ENCODE peak calls at places on chromosomes 1 and 21, in four cellular contexts. J is left ventricle myocardium inferior, U is pancreas, C is tibial artery. F is an unnamed sample.

GRCh38 chr1:183323849-183324683 is 94.1 kb downstream of the NMNAT2 start:
- DNase-seq in J (no peak), U (no peak), C (no peak), F (no peak)

GRCh38 chr1:208225954-208226937 is 17.9 kb downstream of the PLXNA2 start:
- DNase-seq in J (no peak), U (no peak), C (no peak), F (no peak)

GRCh38 chr1:61334718-61335589 is 252.6 kb downstream of the NFIA start:
- DNase-seq in U (peak; percentile 21), J (peak; percentile 57), C (peak; percentile 71), F (no peak)

GRCh38 chr1:199857516-199857915 is 170.0 kb upstream of the NR5A2 start:
- DNase-seq in U (no peak), J (no peak), C (no peak), F (no peak)

GRCh38 chr21:16196521-16197208 is 466.9 kb downstream of the USP25 start:
- DNase-seq in C (no peak), J (no peak), U (no peak), F (no peak)

GRCh38 chr1:17121881-17122280 is 2.6 kb upstream of the PADI2 start:
- DNase-seq in U (no peak), C (no peak), J (no peak), F (no peak)

GRCh38 chr1:2132222-2133038 is 62.1 kb downstream of the FAAP20 start:
- DNase-seq in J (peak; percentile 30), U (no peak), C (no peak), F (no peak)

GRCh38 chr1:110176299-110176956 is 26.1 kb downstream of the SLC6A17 start:
- DNase-seq in C (no peak), U (peak; percentile 59), J (peak; percentile 59), F (peak; percentile 64)

GRCh38 chr1:39105841-39106765 is 80.0 kb downstream of the NDUFS5 start:
- DNase-seq in J (peak; percentile 48), C (peak; percentile 51), U (peak; percentile 78), F (peak; percentile 36)

GRCh38 chr1:71919812-71920509 is 362.4 kb downstream of the NEGR1 start:
- DNase-seq in C (no peak), U (no peak), J (no peak), F (no peak)

GRCh38 chr1:100834779-100835645 is 59.6 kb downstream of the EXTL2 start:
- DNase-seq in U (no peak), J (no peak), C (no peak), F (no peak)

GRCh38 chr1:154534263-154534844 is 24.1 kb downstream of the UBE2Q1 start:
- DNase-seq in U (peak; percentile 73), C (no peak), J (no peak), F (no peak)

GRCh38 chr1:239197871-239198270 is 188.5 kb upstream of the CHRM3 start:
- DNase-seq in J (no peak), C (no peak), U (no peak), F (no peak)

GRCh38 chr1:202107801-202108731 is 14.7 kb upstream of the GPR37L1 start:
- DNase-seq in U (peak; percentile 94), C (no peak), J (peak; percentile 61), F (no peak)

GRCh38 chr21:42524341-42525227 is 10.9 kb downstream of the SLC37A1 start:
- DNase-seq in U (peak; percentile 45), C (peak; percentile 69), J (peak; percentile 61), F (peak; percentile 74)

GRCh38 chr1:36257375-36257767 is 33.1 kb downstream of the THRAP3 start:
- DNase-seq in U (no peak), J (no peak), C (no peak), F (no peak)

GRCh38 chr1:48208251-48208650 is 14.3 kb upstream of the SLC5A9 start:
- DNase-seq in J (no peak), U (no peak), C (no peak), F (no peak)

GRCh38 chr1:229642970-229643369 is 16.9 kb downstream of the URB2 start:
- DNase-seq in C (no peak), U (no peak), J (no peak), F (no peak)

GRCh38 chr1:211822677-211823426 is 7.7 kb downstream of the LPGAT1 start:
- DNase-seq in J (no peak), U (no peak), C (no peak), F (no peak)

GRCh38 chr1:54310439-54311328 is 95.5 kb downstream of the SSBP3 start:
- DNase-seq in C (no peak), U (peak; percentile 46), J (peak; percentile 49), F (no peak)

GRCh38 chr1:156862602-156863599 is 2.2 kb downstream of the NTRK1 start:
- DNase-seq in U (no peak), J (no peak), C (no peak), F (no peak)
- H3K4me1 ChIP-seq in U (no peaks in the 10 kb centered on the region), J (peaks cover 34% of the 10 kb centered on the region), C (peaks cover 27% of the 10 kb centered on the region), F (peaks cover 7% of the 10 kb centered on the region)

GRCh38 chr1:40248429-40248828 is 692 bp downstream of the TMCO2 start:
- DNase-seq in U (no peak), J (no peak), C (no peak), F (no peak)

GRCh38 chr1:40255231-40255630 is 2.8 kb upstream of the ZMPSTE24 start:
- DNase-seq in J (no peak), U (no peak), C (no peak), F (no peak)

GRCh38 chr1:40251456-40251855 is 3.7 kb downstream of the TMCO2 start:
- DNase-seq in J (no peak), C (no peak), U (no peak), F (no peak)

GRCh38 chr1:40256401-40257084 is 1.5 kb upstream of the ZMPSTE24 start:
- DNase-seq in J (no peak), C (no peak), U (no peak), F (no peak)

GRCh38 chr1:40252601-40253000 is 4.9 kb downstream of the TMCO2 start:
- DNase-seq in U (no peak), C (no peak), J (no peak), F (no peak)
- H3K9me3 ChIP-seq in U (no peaks in the 10 kb centered on the region), C (no peaks in the 10 kb centered on the region), J (no peaks in the 10 kb centered on the region), F (no peaks in the 10 kb centered on the region)

GRCh38 chr1:42962641-42963377 is 4.1 kb upstream of the SLC2A1 start:
- DNase-seq in C (peak; percentile 69), U (no peak), J (peak; percentile 36), F (no peak)
- H3K4me1 ChIP-seq in C (peaks cover 49% of the 10 kb centered on the region), U (peaks cover 4% of the 10 kb centered on the region), J (peaks cover 18% of the 10 kb centered on the region), F (peaks cover 3% of the 10 kb centered on the region)

GRCh38 chr1:226939439-226940028 is 560 bp upstream of the COQ8A start:
- DNase-seq in U (peak; percentile 73), C (peak; percentile 57), J (peak; percentile 74), F (peak; percentile 64)
- H3K9me3 ChIP-seq in U (no peaks in the 10 kb centered on the region), C (no peaks in the 10 kb centered on the region), J (peaks cover 16% of the 10 kb centered on the region), F (peaks cover 5% of the 10 kb centered on the region)

DNA sequence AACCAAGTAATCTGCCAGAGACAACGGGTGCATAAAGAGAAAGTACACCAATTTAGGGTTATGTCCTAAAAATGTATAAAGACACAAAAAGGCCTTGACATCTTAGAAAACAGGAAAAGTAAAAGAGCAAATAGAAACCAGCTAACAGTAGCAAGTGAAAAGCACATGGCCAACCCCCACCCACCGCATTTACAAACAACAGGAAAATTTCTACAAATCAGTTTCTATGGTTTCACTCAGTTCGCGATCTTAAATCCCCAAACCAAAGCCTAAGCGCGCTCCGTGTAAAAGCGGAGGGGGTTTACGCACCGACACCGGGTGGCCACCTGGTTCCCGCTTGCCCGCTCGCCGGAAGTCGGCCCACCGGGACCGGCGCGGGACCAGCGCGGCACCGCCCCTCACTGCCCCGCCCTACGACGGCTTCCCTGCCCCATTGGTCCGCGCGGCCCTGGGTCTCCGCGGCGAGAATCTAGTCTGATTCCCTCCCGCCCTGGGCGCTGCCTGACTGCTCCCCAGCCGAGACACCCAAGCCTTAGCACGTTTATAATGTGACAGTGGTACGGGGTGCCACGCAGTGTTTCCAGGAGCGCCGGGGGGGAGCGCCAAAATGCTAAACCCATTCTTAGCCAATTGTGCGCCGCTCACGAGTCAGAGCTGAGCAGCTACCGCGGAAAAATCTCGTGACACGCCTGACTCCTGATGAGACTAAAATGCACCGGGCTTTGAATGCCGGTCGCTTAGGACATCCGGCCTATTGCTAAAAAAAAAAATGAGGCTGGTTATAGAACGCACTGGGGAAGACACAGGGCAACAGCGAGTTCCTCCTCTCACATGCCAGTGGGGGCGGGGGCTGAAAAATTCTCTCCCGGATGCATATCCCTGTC is at the start of gene GART:
- DNase-seq in C (peak; percentile 81), J (peak; percentile 85), U (peak; percentile 77), F (peak; percentile 78)
- H3K4me1 ChIP-seq in C (peaks cover 8% of the 10 kb centered on the region), J (peaks cover 57% of the 10 kb centered on the region), U (peaks cover 13% of the 10 kb centered on the region), F (no peaks in the 10 kb centered on the region)

GRCh38 chr1:116127123-116127847 is 16.1 kb downstream of the MAB21L3 start:
- DNase-seq in U (no peak), C (no peak), J (no peak), F (no peak)
- H3K9me3 ChIP-seq in U (no peaks in the 10 kb centered on the region), C (no peaks in the 10 kb centered on the region), J (no peaks in the 10 kb centered on the region), F (no peaks in the 10 kb centered on the region)

GRCh38 chr1:240687820-240688219 is 75.9 kb upstream of the GREM2 start:
- DNase-seq in C (no peak), J (no peak), U (no peak), F (peak; percentile 24)
- H3K4me1 ChIP-seq in C (no peaks in the 10 kb centered on the region), J (no peaks in the 10 kb centered on the region), U (no peaks in the 10 kb centered on the region), F (no peaks in the 10 kb centered on the region)

GRCh38 chr21:29985866-29986265 is 46.1 kb upstream of the GRIK1 start:
- DNase-seq in U (no peak), C (no peak), J (no peak), F (no peak)

GRCh38 chr21:29989634-29990234 is 49.9 kb upstream of the GRIK1 start:
- DNase-seq in J (no peak), U (no peak), C (no peak), F (no peak)

GRCh38 chr21:29987762-29988161 is 48.0 kb upstream of the GRIK1 start:
- DNase-seq in J (no peak), C (no peak), U (no peak), F (no peak)

GRCh38 chr21:29991624-29992023 is 51.8 kb upstream of the GRIK1 start:
- DNase-seq in C (no peak), U (no peak), J (no peak), F (no peak)
- H3K9me3 ChIP-seq in C (no peaks in the 10 kb centered on the region), U (no peaks in the 10 kb centered on the region), J (peaks cover 20% of the 10 kb centered on the region), F (no peaks in the 10 kb centered on the region)

DNA sequence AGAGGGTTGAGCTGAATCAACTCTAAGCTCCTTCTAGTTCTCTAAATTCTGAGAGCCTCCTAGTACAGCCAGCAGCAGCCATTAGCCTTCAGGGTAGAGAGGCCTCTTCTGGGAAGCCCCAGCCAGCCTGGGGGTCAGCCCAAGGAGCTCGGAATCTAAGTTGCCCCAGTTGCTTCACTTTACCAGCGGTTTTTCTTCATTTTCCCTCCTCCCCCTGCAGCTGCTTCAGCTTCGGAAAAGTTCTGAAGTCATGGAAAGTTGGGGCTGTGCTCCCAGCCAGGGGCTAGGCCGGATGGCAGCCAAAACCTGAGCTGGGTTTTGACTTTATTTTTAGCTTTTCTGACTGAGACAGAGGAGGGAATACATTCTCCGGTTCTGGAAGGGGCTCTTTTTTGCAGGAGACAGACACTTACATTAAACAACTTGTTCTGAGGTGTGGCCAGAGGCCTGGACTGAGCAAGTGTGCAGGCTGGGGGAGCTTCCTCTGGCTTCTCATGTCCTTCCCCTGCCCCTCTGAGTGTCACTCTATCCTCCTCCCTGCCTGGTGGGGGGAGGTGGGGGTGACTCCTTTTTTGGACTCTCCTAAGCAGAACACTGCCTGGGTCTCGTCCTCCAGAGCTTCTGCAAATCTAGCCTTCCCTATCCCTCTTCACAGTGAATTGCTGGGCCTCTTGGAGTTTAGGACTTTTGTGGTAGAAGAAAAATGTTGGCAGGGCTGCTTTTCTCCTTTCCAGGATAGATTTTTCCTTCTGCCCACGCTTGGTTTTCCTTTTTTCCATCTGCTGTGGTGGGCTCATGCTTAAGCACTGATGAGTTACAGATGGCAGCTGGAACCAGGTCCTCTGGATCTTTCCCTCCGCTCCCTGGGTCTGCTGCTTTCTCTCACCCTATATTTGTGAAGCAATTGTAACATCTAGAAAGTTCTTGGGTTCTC is 14.5 kb downstream of the LMNA start:
- DNase-seq in C (peak; percentile 70), U (no peak), J (peak; percentile 52), F (no peak)
- H3K4me1 ChIP-seq in C (peaks cover 72% of the 10 kb centered on the region), U (peaks cover 41% of the 10 kb centered on the region), J (peaks cover 83% of the 10 kb centered on the region), F (peaks cover 57% of the 10 kb centered on the region)

F was measured in breast epithelium.